ENCODE peak calls at places on chromosomes 2 and 18, in four cellular contexts. D, N, P and Z are unnamed samples.

GRCh38 chr2:283996-284794 is 3.7 kb downstream of the ALKAL2 start:
- DNase-seq in P (no peak), D (no peak), N (no peak), Z (no peak)

GRCh38 chr2:85763831-85764230 is 10.0 kb downstream of the ATOH8 start:
- DNase-seq in P (no peak), D (no peak), N (no peak), Z (no peak)

GRCh38 chr2:60831921-60832320 is 49.5 kb upstream of the REL start:
- DNase-seq in D (no peak), P (no peak), N (no peak), Z (no peak)

GRCh38 chr2:238287702-238288649 is at the start of gene PER2:
- DNase-seq in N (no peak), D (peak; percentile 87), P (no peak), Z (peak; percentile 54)

GRCh38 chr2:65281626-65282351 is 54.2 kb downstream of the ACTR2 start:
- DNase-seq in D (peak; percentile 60), P (no peak), N (no peak), Z (no peak)

GRCh38 chr2:232365621-232366321 is 12.8 kb upstream of the ALPP start:
- DNase-seq in D (peak; percentile 38), P (no peak), N (peak; percentile 56), Z (peak; percentile 37)

GRCh38 chr18:79133724-79134123 is 64.5 kb downstream of the ATP9B start:
- DNase-seq in D (no peak), P (no peak), N (peak; percentile 75), Z (no peak)

GRCh38 chr2:181169459-181169858 is 189.1 kb downstream of the UBE2E3 start:
- DNase-seq in N (no peak), D (no peak), P (no peak), Z (no peak)

GRCh38 chr2:9778012-9778411 is 65.3 kb upstream of the TAF1B start:
- DNase-seq in P (no peak), N (no peak), D (no peak), Z (no peak)

GRCh38 chr2:66872926-66873714 is 438.2 kb downstream of the MEIS1 start:
- DNase-seq in N (no peak), P (no peak), D (peak; percentile 94), Z (no peak)

GRCh38 chr18:30248061-30248460 is 794.5 kb downstream of the DSC3 start:
- DNase-seq in D (no peak), P (no peak), N (no peak), Z (no peak)

GRCh38 chr2:239876948-239877289 is 148.2 kb downstream of the NDUFA10 start:
- DNase-seq in P (no peak), N (no peak), D (no peak), Z (no peak)

GRCh38 chr2:81087646-81088045 is 783.1 kb upstream of the LRRTM1 start:
- DNase-seq in P (no peak), D (no peak), N (no peak), Z (no peak)

GRCh38 chr2:98664323-98664722 is 55.9 kb downstream of the UNC50 start:
- DNase-seq in P (no peak), D (peak; percentile 7), N (no peak), Z (peak; percentile 92)

GRCh38 chr2:20080839-20081348 is 29.5 kb upstream of the LAPTM4A start:
- DNase-seq in D (no peak), P (no peak), N (no peak), Z (no peak)

GRCh38 chr18:50793641-50794565 is 25.9 kb downstream of the MRO start:
- DNase-seq in N (no peak), P (no peak), D (no peak), Z (no peak)

GRCh38 chr2:54531558-54531957 is 75.4 kb downstream of the SPTBN1 start:
- DNase-seq in P (no peak), N (no peak), D (peak; percentile 78), Z (no peak)

GRCh38 chr2:199100326-199101110 is 357.2 kb downstream of the SATB2 start:
- DNase-seq in N (no peak), D (no peak), P (no peak), Z (no peak)

GRCh38 chr2:70086278-70086837 is 919 bp upstream of the PCBP1 start:
- DNase-seq in D (peak; percentile 93), N (peak; percentile 90), P (peak; percentile 70), Z (peak; percentile 89)

GRCh38 chr2:241777167-241777685 is 604 bp downstream of the GAL3ST2 start:
- DNase-seq in P (no peak), D (no peak), N (no peak), Z (no peak)

GRCh38 chr2:133266075-133266925 is 302.0 kb downstream of the NCKAP5 start:
- DNase-seq in N (peak; percentile 27), D (no peak), P (no peak), Z (peak; percentile 30)

GRCh38 chr2:101546376-101547058 is 71.6 kb upstream of the RFX8 start:
- DNase-seq in N (no peak), D (peak; percentile 79), P (no peak), Z (peak; percentile 42)

GRCh38 chr2:21501344-21502027 is 377.7 kb downstream of the TDRD15 start:
- DNase-seq in P (no peak), N (no peak), D (peak; percentile 10), Z (no peak)

GRCh38 chr2:109030870-109031480 is 42.0 kb upstream of the EDAR start:
- DNase-seq in P (no peak), D (no peak), N (no peak), Z (no peak)

GRCh38 chr2:21020668-21021288 is 23.1 kb downstream of the APOB start:
- DNase-seq in D (no peak), N (no peak), P (no peak), Z (no peak)

GRCh38 chr2:173462908-173463840 is 108.5 kb downstream of the CDCA7 start:
- DNase-seq in D (no peak), P (no peak), N (no peak), Z (peak; percentile 65)

GRCh38 chr2:196758474-196759377 is 40.8 kb downstream of the GTF3C3 start:
- DNase-seq in D (peak; percentile 45), P (no peak), N (peak; percentile 17), Z (peak; percentile 8)

GRCh38 chr2:196635156-196635555 is 4.4 kb upstream of the CCDC150 start:
- DNase-seq in P (no peak), N (no peak), D (peak; percentile 7), Z (no peak)

GRCh38 chr18:30967701-30968100 is 74.8 kb downstream of the DSC3 start:
- DNase-seq in N (no peak), D (no peak), P (no peak), Z (no peak)

GRCh38 chr2:201216918-201217317 is 34.0 kb downstream of the CASP10 start:
- DNase-seq in D (no peak), P (no peak), N (no peak), Z (no peak)

GRCh38 chr2:19675856-19676460 is 225.8 kb downstream of the TTC32 start:
- DNase-seq in D (peak; percentile 46), P (no peak), N (no peak), Z (no peak)

GRCh38 chr2:159217661-159218060 is 68.8 kb downstream of the WDSUB1 start:
- DNase-seq in N (no peak), P (no peak), D (no peak), Z (no peak)

GRCh38 chr18:73218293-73218692 is 350.5 kb upstream of the NETO1 start:
- DNase-seq in D (no peak), N (no peak), P (no peak), Z (no peak)

GRCh38 chr2:174499365-174499764 is 12.5 kb upstream of the GPR155 start:
- DNase-seq in P (no peak), N (no peak), D (no peak), Z (no peak)